ENCODE peak calls at places on chromosomes 16 and 17, in six cellular contexts. V is NCI-H2081 treated with DMSO at 0.1 percent for 48 hours; Z is fibroblast of mammary gland; M is stimulated activated CD8-positive, alpha-beta memory T cell treated with anti-CD3 and anti-CD28 coated beads, Interleukin-4, amount 100 ng/mL, for 4 hours; E is stimulated activated CD4-positive, alpha-beta T cell treated with anti-CD3 and anti-CD28 coated beads, Interleukin-15, amount 100 ng/mL, for 1 hour; P is C1 segment of cervical spinal cord. T is an unnamed sample.

GRCh38 chr16:48161906-48162305 is 6.1 kb upstream of the ABCC12 start:
- DNase-seq in M (no peak), Z (no peak), P (no peak), E (no peak), V (no peak), T (peak)

GRCh38 chr16:85187447-85187846 is 75.2 kb upstream of the CIBAR2 start:
- DNase-seq in Z (no peak), M (no peak), P (no peak), E (no peak), V (no peak), T (no peak)

GRCh38 chr17:75010683-75011406 is 1.6 kb upstream of the MRPL58 start:
- DNase-seq in P (no peak), E (no peak), V (peak), M (no peak), Z (peak), T (no peak)

GRCh38 chr16:14284930-14285541 is 213.9 kb downstream of the MRTFB start:
- DNase-seq in V (no peak), Z (peak), E (no peak), M (no peak), P (no peak), T (peak)

GRCh38 chr17:39132192-39132600 is 19.2 kb downstream of the PLXDC1 start:
- DNase-seq in P (no peak), V (no peak), M (no peak), E (no peak), Z (peak), T (peak)

GRCh38 chr17:57980522-57980921 is 7.5 kb downstream of the VEZF1 start:
- DNase-seq in M (no peak), Z (no peak), V (no peak), E (no peak), P (no peak), T (no peak)

GRCh38 chr16:70298988-70299938 is at the start of gene DDX19B:
- DNase-seq in P (peak), M (no peak), Z (peak), V (no peak), E (peak), T (peak)

GRCh38 chr16:11188801-11189740 is 66.9 kb downstream of the SOCS1 start:
- DNase-seq in M (no peak), Z (no peak), P (no peak), E (no peak), V (no peak), T (no peak)

GRCh38 chr17:16074423-16074822 is 74.8 kb downstream of the TTC19 start:
- DNase-seq in E (no peak), Z (no peak), M (no peak), V (no peak), P (no peak), T (no peak)

GRCh38 chr17:78176548-78177025 is 8.2 kb downstream of the SYNGR2 start:
- DNase-seq in M (peak), E (peak), P (no peak), V (no peak), Z (peak), T (no peak)

GRCh38 chr17:61398721-61399130 is 917 bp upstream of the TBX2 start:
- DNase-seq in Z (no peak), E (no peak), P (no peak), M (no peak), V (no peak), T (no peak)

GRCh38 chr17:17358060-17358751 is 55.0 kb downstream of the NT5M start:
- DNase-seq in V (no peak), Z (no peak), P (no peak), E (no peak), M (no peak), T (no peak)

GRCh38 chr16:68921654-68922053 is 78.3 kb downstream of the TANGO6 start:
- DNase-seq in E (no peak), Z (peak), V (no peak), P (no peak), M (no peak), T (no peak)

GRCh38 chr17:61144137-61144536 is 255.5 kb upstream of the TBX2 start:
- DNase-seq in E (no peak), Z (no peak), V (no peak), P (no peak), M (no peak), T (no peak)

GRCh38 chr17:28985950-28986713 is 19.7 kb downstream of the SEZ6 start:
- DNase-seq in E (no peak), P (no peak), M (no peak), Z (no peak), V (peak), T (no peak)